ENCODE peak calls at places on chromosomes 13 and 19, in nine cellular contexts. A is H9, P is fibroblast of lung, W is neural progenitor cell, E is GM23248, I is HCT116, K is endothelial cell of umbilical vein, V is mesenchymal stem cell, Y is mesendoderm. S is an unnamed sample.

GRCh38 chr19:54096642-54097106 is 3.9 kb downstream of the OSCAR start:
- DNase-seq in A (peak; percentile 65), P (peak; percentile 45), W (peak; percentile 23), E (peak; percentile 66), I (peak; percentile 19), K (no peak), V (peak; percentile 47), Y (peak; percentile 74), S (no peak)

GRCh38 chr13:113995051-113995601 is 21.2 kb upstream of the C13orf46 start:
- DNase-seq in A (no peak), P (no peak), W (no peak), E (no peak), I (no peak), K (no peak), V (no peak), Y (no peak), S (no peak)

GRCh38 chr13:87661471-87661870 is 9.7 kb upstream of the SLITRK5 start:
- DNase-seq in A (no peak), P (peak; percentile 80), W (no peak), E (no peak), I (no peak), K (no peak), V (peak; percentile 73), Y (no peak), S (no peak)

GRCh38 chr19:6187374-6187773 is 51.9 kb downstream of the ACSBG2 start:
- DNase-seq in A (no peak), P (no peak), W (no peak), E (no peak), I (no peak), K (no peak), V (no peak), Y (no peak), S (no peak)

GRCh38 chr13:102021777-102022176 is 380.1 kb downstream of the FGF14 start:
- DNase-seq in A (no peak), P (no peak), W (no peak), E (no peak), I (no peak), K (no peak), V (no peak), Y (no peak), S (no peak)

GRCh38 chr13:110283661-110284516 is 23.1 kb downstream of the COL4A1 start:
- DNase-seq in A (no peak), P (peak; percentile 86), W (no peak), E (peak; percentile 70), I (no peak), K (no peak), V (no peak), Y (no peak), S (no peak)

GRCh38 chr19:55554749-55555152 is 9.4 kb upstream of the SBK3 start:
- DNase-seq in A (no peak), P (no peak), W (peak; percentile 70), E (no peak), I (no peak), K (no peak), V (no peak), Y (no peak), S (no peak)

GRCh38 chr19:49403404-49404187 is 15.5 kb downstream of the KASH5 start:
- DNase-seq in A (peak; percentile 96), P (peak; percentile 16), W (peak; percentile 90), E (no peak), I (no peak), K (no peak), V (no peak), Y (peak; percentile 98), S (no peak)

GRCh38 chr19:55069137-55069858 is 6.3 kb upstream of the RDH13 start:
- DNase-seq in A (peak; percentile 86), P (peak; percentile 13), W (peak; percentile 61), E (peak; percentile 65), I (no peak), K (no peak), V (peak; percentile 32), Y (peak; percentile 96), S (no peak)

GRCh38 chr19:18893573-18894253 is 2.2 kb downstream of the CERS1 start:
- DNase-seq in A (no peak), P (no peak), W (no peak), E (no peak), I (no peak), K (no peak), V (no peak), Y (no peak), S (no peak)
- H3K4me2 ChIP-seq in A (no peak overlapping the region), P (no peak overlapping the region), W (peak overlapping the region; percentile 92), E (no peak overlapping the region), I (no peak overlapping the region), K (no peak overlapping the region), V (no peak overlapping the region), Y (no peak overlapping the region), S (no peak overlapping the region)

GRCh38 chr19:51071006-51071405 is 6.1 kb upstream of the KLK13 start:
- DNase-seq in A (no peak), P (no peak), W (no peak), E (no peak), I (no peak), K (no peak), V (no peak), Y (no peak), S (no peak)
- H3K27me3 ChIP-seq in A (no peaks in the 10 kb centered on the region), P (no peaks in the 10 kb centered on the region), W (peaks cover 5% of the 10 kb centered on the region), E (no peaks in the 10 kb centered on the region), I (no peaks in the 10 kb centered on the region), K (no peaks in the 10 kb centered on the region), V (peaks cover under 1% of the 10 kb centered on the region), Y (no peaks in the 10 kb centered on the region), S (peaks cover 26% of the 10 kb centered on the region)

DNA sequence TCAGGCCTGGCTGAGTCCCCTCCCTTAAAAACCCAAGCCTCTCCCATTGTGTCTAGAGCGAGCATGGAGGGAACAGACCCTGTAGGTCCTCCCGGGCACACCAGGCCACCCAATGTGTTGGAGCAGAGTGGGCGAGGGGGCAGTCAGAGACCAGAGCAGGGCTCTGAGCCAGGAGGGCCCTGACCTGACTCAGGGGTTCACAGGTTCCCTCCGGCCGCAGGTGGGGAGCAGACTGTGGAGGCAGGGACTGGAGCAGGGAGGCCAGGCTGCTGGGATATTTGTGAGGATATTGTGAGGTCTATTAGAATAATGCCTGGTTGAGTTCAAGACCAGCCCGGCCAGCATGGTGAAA is 1.6 kb upstream of the TYROBP start:
- DNase-seq in A (no peak), P (no peak), W (no peak), E (no peak), I (no peak), K (no peak), V (no peak), Y (no peak), S (no peak)
- H3K9ac ChIP-seq in A (no peak overlapping the region), P (no peak overlapping the region), W (no peak overlapping the region), E (no peak overlapping the region), I (no peak overlapping the region), K (no peak overlapping the region), V (no peak overlapping the region), Y (no peak overlapping the region), S (no peak overlapping the region)

GRCh38 chr13:20161275-20161950 is 561 bp upstream of the GJA3 start:
- DNase-seq in A (no peak), P (no peak), W (peak; percentile 53), E (peak; percentile 64), I (no peak), K (no peak), V (no peak), Y (no peak), S (no peak)
- H3K4me2 ChIP-seq in A (peak overlapping the region; percentile 86), P (peak overlapping the region; percentile 62), W (peak overlapping the region; percentile 96), E (peak overlapping the region; percentile 96), I (peak overlapping the region; percentile 80), K (peak overlapping the region; percentile 45), V (peak overlapping the region; percentile 72), Y (peak overlapping the region; percentile 54), S (peak overlapping the region; percentile 96)

DNA sequence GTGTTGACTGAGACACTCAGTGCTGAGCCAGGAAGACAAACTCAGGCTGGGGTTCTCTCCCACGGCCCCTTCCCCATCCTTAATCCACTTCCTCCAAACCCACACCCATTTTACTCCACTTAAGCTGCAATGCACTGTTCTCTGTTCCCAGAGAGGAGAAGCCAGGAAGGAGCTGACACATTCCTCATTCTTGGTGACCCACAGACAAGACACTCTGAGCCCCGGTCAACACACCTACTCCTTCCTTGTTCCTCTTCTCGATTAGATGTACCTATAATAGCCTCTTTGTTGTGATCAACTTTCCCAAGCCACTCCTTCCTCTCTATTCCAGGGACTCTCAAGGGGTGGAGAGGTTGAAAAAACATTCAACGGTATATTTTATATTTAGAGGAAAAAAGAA is 47.1 kb downstream of the INSR start:
- DNase-seq in A (no peak), P (no peak), W (no peak), E (no peak), I (no peak), K (no peak), V (no peak), Y (no peak), S (no peak)
- H3K27me3 ChIP-seq in A (no peaks in the 10 kb centered on the region), P (no peaks in the 10 kb centered on the region), W (no peaks in the 10 kb centered on the region), E (no peaks in the 10 kb centered on the region), I (no peaks in the 10 kb centered on the region), K (no peaks in the 10 kb centered on the region), V (no peaks in the 10 kb centered on the region), Y (no peaks in the 10 kb centered on the region), S (no peaks in the 10 kb centered on the region)

DNA sequence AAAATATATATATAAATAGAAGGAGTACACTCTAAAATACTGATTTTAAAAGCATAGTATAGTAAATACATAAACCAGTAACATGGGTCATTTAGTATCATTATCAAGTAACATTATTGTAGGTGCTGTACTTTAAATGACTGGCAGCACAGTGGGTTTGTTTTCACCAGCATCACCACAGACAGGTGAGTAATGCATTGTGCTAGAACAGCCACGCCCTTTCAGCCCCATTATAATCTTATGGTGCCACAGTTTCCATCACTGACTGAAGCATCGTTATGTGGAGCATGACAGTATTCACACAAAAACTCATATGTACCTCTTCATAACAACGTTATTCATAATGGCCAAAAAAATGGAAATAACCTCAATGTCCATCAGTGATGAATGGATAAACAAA is 88.3 kb downstream of the DHRS12 start:
- DNase-seq in A (no peak), P (no peak), W (no peak), E (no peak), I (no peak), K (no peak), V (no peak), Y (no peak), S (no peak)
- H3K9ac ChIP-seq in A (no peak overlapping the region), P (no peak overlapping the region), W (no peak overlapping the region), E (no peak overlapping the region), I (no peak overlapping the region), K (no peak overlapping the region), V (no peak overlapping the region), Y (no peak overlapping the region), S (no peak overlapping the region)

S was measured in neuronal stem cell.